ENCODE peak calls at places on chromosomes 12 and 14, in four cellular contexts. W is RCC 7860, P is NCI-H1105 treated with DMSO at 0.1 percent for 48 hours, Q is NCI-H345. F is an unnamed sample.

GRCh38 chr12:102063066-102063465 is 1.3 kb upstream of the WASHC3 start:
- DNase-seq in W (no peak), P (no peak), Q (no peak), F (peak; percentile 23)

GRCh38 chr12:9866786-9867379 is 2.3 kb downstream of the CLEC2B start:
- DNase-seq in P (no peak), W (no peak), Q (no peak), F (no peak)

GRCh38 chr12:109433618-109434017 is 43.5 kb downstream of the KCTD10 start:
- DNase-seq in W (no peak), Q (no peak), P (no peak), F (no peak)

GRCh38 chr12:3097186-3097804 is 20.1 kb downstream of the TSPAN9 start:
- DNase-seq in P (peak; percentile 58), W (peak; percentile 16), Q (no peak), F (peak; percentile 98)

GRCh38 chr14:105499256-105500035 is 8.4 kb downstream of the TEDC1 start:
- DNase-seq in P (no peak), W (no peak), Q (no peak), F (peak; percentile 35)

GRCh38 chr12:71392521-71393145 is 47.0 kb upstream of the LGR5 start:
- DNase-seq in W (peak; percentile 43), Q (peak; percentile 63), P (peak; percentile 95), F (peak; percentile 62)

GRCh38 chr14:38290601-38291190 is 34.8 kb upstream of the CLEC14A start:
- DNase-seq in W (peak; percentile 15), P (no peak), Q (peak; percentile 15), F (peak; percentile 2)

GRCh38 chr12:90854136-90854689 is 100.8 kb downstream of the CCER1 start:
- DNase-seq in P (peak; percentile 35), Q (peak; percentile 64), W (no peak), F (peak; percentile 43)

GRCh38 chr14:74893614-74894091 is 11.9 kb downstream of the DLST start:
- DNase-seq in Q (no peak), P (no peak), W (no peak), F (no peak)

GRCh38 chr12:2960432-2960956 is 1.3 kb downstream of the TEAD4 start:
- DNase-seq in P (no peak), Q (no peak), W (peak; percentile 18), F (peak; percentile 62)

GRCh38 chr12:121837680-121838079 is 21.0 kb downstream of the HPD start:
- DNase-seq in Q (no peak), P (no peak), W (no peak), F (no peak)